ENCODE peak calls at places on chromosomes 4 and X, in five cellular contexts. M is K562, S is body of pancreas, T is heart left ventricle, J is HepG2. N is an unnamed sample.

GRCh38 chr4:147707892-147708672 is 23.8 kb upstream of the ARHGAP10 start:
- DNase-seq in T (no peak), J (peak; percentile 19), M (peak; percentile 40), S (peak; percentile 76), N (peak; percentile 44)

GRCh38 chr4:105139646-105140045 is 7.0 kb upstream of the TET2 start:
- DNase-seq in J (no peak), T (no peak), S (no peak), M (no peak), N (no peak)

GRCh38 chrX:102517331-102517730 is 792 bp upstream of the TMSB15A start:
- DNase-seq in T (no peak), J (no peak), M (no peak), S (no peak), N (no peak)

GRCh38 chrX:101219116-101219839 is at the start of gene DRP2:
- DNase-seq in S (no peak), J (no peak), T (no peak), M (no peak), N (no peak)

GRCh38 chr4:3709061-3709845 is 56.9 kb upstream of the ADRA2C start:
- DNase-seq in S (no peak), T (no peak), J (no peak), M (no peak), N (no peak)

GRCh38 chr4:166675411-166675810 is 558.9 kb downstream of the SPOCK3 start:
- DNase-seq in S (no peak), J (no peak), T (no peak), M (no peak), N (no peak)

GRCh38 chrX:137041329-137041728 is 7.5 kb upstream of the GPR101 start:
- DNase-seq in T (no peak), J (no peak), S (no peak), M (no peak), N (no peak)

GRCh38 chrX:134672101-134672500 is 13.8 kb upstream of the PLAC1 start:
- DNase-seq in S (no peak), M (no peak), T (no peak), J (no peak), N (no peak)

GRCh38 chr4:163554870-163555465 is 60.5 kb downstream of the TMA16 start:
- DNase-seq in J (no peak), T (no peak), M (no peak), S (no peak), N (no peak)

GRCh38 chr4:24662065-24662464 is 77.7 kb upstream of the DHX15 start:
- DNase-seq in T (no peak), M (no peak), J (no peak), S (no peak), N (no peak)

GRCh38 chr4:11297201-11297600 is 131.5 kb downstream of the HS3ST1 start:
- DNase-seq in T (no peak), M (no peak), S (no peak), J (no peak), N (no peak)

GRCh38 chr4:189278559-189279165 is 662.0 kb upstream of the FRG1 start:
- DNase-seq in T (no peak), S (no peak), M (no peak), J (no peak), N (no peak)

GRCh38 chr4:46931981-46932380 is 22.9 kb upstream of the COX7B2 start:
- DNase-seq in J (peak; percentile 3), M (no peak), T (no peak), S (peak; percentile 16), N (peak; percentile 6)

GRCh38 chr4:134544303-134544761 is 342.7 kb upstream of the PABPC4L start:
- DNase-seq in M (no peak), S (peak; percentile 20), T (no peak), J (no peak), N (no peak)

GRCh38 chr4:183284965-183285364 is 35.1 kb downstream of the CLDN22 start:
- DNase-seq in J (no peak), T (no peak), S (no peak), M (no peak), N (no peak)

GRCh38 chr4:93303440-93303839 is 525.1 kb upstream of the ATOH1 start:
- DNase-seq in T (no peak), J (no peak), S (no peak), M (no peak), N (no peak)

GRCh38 chrX:128106630-128107029 is 54.4 kb upstream of the ACTRT1 start:
- DNase-seq in M (no peak), J (peak; percentile 3), S (no peak), T (no peak), N (no peak)

GRCh38 chr4:68460085-68460484 is 12.8 kb downstream of the TMPRSS11E start:
- DNase-seq in M (no peak), J (no peak), S (no peak), T (no peak), N (no peak)

GRCh38 chr4:1890979-1891378 is 19.8 kb downstream of the NSD2 start:
- DNase-seq in T (no peak), J (no peak), S (no peak), M (no peak), N (no peak)

GRCh38 chrX:152403515-152403914 is 47.6 kb downstream of the GABRA3 start:
- DNase-seq in S (no peak), T (no peak), J (no peak), M (no peak), N (no peak)

GRCh38 chr4:172481802-172482508 is 668.8 kb downstream of the GALNTL6 start:
- DNase-seq in S (no peak), T (no peak), J (no peak), M (no peak), N (no peak)

GRCh38 chr4:40484346-40484745 is 145.3 kb downstream of the RBM47 start:
- DNase-seq in J (no peak), S (no peak), T (no peak), M (no peak), N (no peak)

GRCh38 chr4:70703695-70704332 is 15.5 kb downstream of the UTP3 start:
- DNase-seq in S (peak; percentile 33), J (no peak), T (no peak), M (no peak), N (peak; percentile 23)

GRCh38 chr4:142243250-142243649 is 602.9 kb downstream of the INPP4B start:
- DNase-seq in J (no peak), T (no peak), M (no peak), S (no peak), N (no peak)

GRCh38 chr4:41746440-41747229 is 1.9 kb downstream of the PHOX2B start:
- DNase-seq in T (no peak), M (no peak), J (no peak), S (no peak), N (no peak)

GRCh38 chr4:140626982-140627381 is 58.2 kb upstream of the UCP1 start:
- DNase-seq in J (no peak), M (no peak), T (no peak), S (no peak), N (no peak)

GRCh38 chr4:41400296-41400695 is 137.7 kb upstream of the LIMCH1 start:
- DNase-seq in T (no peak), M (no peak), J (no peak), S (no peak), N (no peak)

GRCh38 chr4:133450813-133451212 is 301.7 kb downstream of the PCDH10 start:
- DNase-seq in S (no peak), M (no peak), T (no peak), J (no peak), N (no peak)

GRCh38 chr4:147678796-147679549 is 5.0 kb downstream of the PRMT9 start:
- DNase-seq in J (peak; percentile 22), M (no peak), S (no peak), T (no peak), N (no peak)

GRCh38 chr4:13184199-13184598 is 299.9 kb downstream of the RAB28 start:
- DNase-seq in M (no peak), S (no peak), T (no peak), J (no peak), N (no peak)

GRCh38 chr4:46146993-46147392 is 23.1 kb upstream of the GABRG1 start:
- DNase-seq in J (peak; percentile 6), S (no peak), T (no peak), M (no peak), N (no peak)

GRCh38 chr4:150217192-150217591 is 138.9 kb downstream of the DCLK2 start:
- DNase-seq in T (no peak), J (peak; percentile 16), M (no peak), S (no peak), N (no peak)

GRCh38 chr4:686371-687040 is 2.4 kb downstream of the SLC49A3 start:
- DNase-seq in T (peak; percentile 72), J (no peak), M (no peak), S (no peak), N (no peak)

GRCh38 chrX:121456315-121456714 is 408.9 kb downstream of the GLUD2 start:
- DNase-seq in J (no peak), T (no peak), S (no peak), M (no peak), N (no peak)

GRCh38 chrX:150694738-150695410 is 1.7 kb downstream of the MTMR1 start:
- DNase-seq in S (no peak), M (peak; percentile 17), J (no peak), T (no peak), N (no peak)

GRCh38 chr4:99856166-99856565 is 38.1 kb downstream of the LAMTOR3 start:
- DNase-seq in M (no peak), S (no peak), T (no peak), J (no peak), N (no peak)
- H3K27ac ChIP-seq in M (no peak overlapping the region), S (no peak overlapping the region), T (no peak overlapping the region), J (no peak overlapping the region), N (no peak overlapping the region)

GRCh38 chr4:110197421-110198398 is 705 bp downstream of the ELOVL6 start:
- DNase-seq in S (peak; percentile 37), J (no peak), M (peak; percentile 23), T (peak; percentile 64), N (no peak)
- TF ChIP-seq POLR2A in S (no peak), J (no peak), M (peak; percentile 45), T (no peak), N (no peak)

GRCh38 chr4:56981795-56982201 is 3.1 kb downstream of the POLR2B start:
- DNase-seq in S (no peak), T (no peak), M (no peak), J (no peak), N (no peak)

GRCh38 chr4:56976878-56977320 is 507 bp downstream of the NOA1 start:
- DNase-seq in J (peak; percentile 26), T (peak; percentile 76), S (peak; percentile 83), M (peak; percentile 54), N (no peak)

GRCh38 chr4:56978750-56979303 is at the start of gene POLR2B:
- DNase-seq in M (peak; percentile 77), J (peak; percentile 96), S (peak; percentile 96), T (peak; percentile 97), N (peak; percentile 91)

GRCh38 chr4:56977321-56978012 is at the start of gene NOA1:
- DNase-seq in T (peak; percentile 98), J (peak; percentile 98), S (peak; percentile 99), M (peak; percentile 89), N (peak; percentile 94)

DNA sequence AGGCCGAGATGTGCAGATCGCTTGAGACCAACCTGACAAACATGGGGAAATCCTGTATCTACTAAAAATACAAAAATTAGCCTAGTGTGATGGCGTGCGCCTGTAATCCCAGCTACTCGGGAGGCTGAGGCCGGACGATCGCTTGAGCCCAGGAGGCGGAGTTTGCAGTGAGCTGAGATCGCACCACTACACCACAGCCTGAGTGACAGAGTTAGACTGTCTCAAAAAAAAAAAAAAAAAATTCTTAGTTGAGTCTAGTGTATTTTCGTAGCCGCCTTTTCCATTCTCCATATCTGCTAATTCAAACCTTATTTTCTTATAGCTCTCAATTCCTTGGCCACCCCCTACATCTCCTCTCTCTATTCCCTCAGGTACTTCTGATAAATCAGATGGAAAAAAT is 978 bp downstream of the POLR2B start:
- DNase-seq in T (no peak), S (peak; percentile 34), M (no peak), J (peak; percentile 31), N (no peak)
- H3K4me1 ChIP-seq in T (peaks cover 54% of the 10 kb centered on the region), S (peaks cover 59% of the 10 kb centered on the region), M (peaks cover 27% of the 10 kb centered on the region), J (peaks cover 39% of the 10 kb centered on the region), N (peaks cover 73% of the 10 kb centered on the region)

GRCh38 chrX:115957862-115958490 is 212.6 kb upstream of the AGTR2 start:
- DNase-seq in J (peak; percentile 21), T (no peak), S (peak; percentile 25), M (no peak), N (no peak)
- H3K27ac ChIP-seq in J (no peak overlapping the region), T (no peak overlapping the region), S (no peak overlapping the region), M (no peak overlapping the region), N (no peak overlapping the region)

N was measured in tibial nerve.